ENCODE peak calls at places on chromosomes 1 and 21, in five cellular contexts. One of them, this sample, is unnamed.

GRCh38 chr1:174788981-174789380 is 210.8 kb upstream of the CACYBP start:
- DNase-seq in PC-9: peak
- DNase-seq in T47D: no peak
- DNase-seq in pancreas: no peak
- DNase-seq in osteocyte: no peak
- DNase-seq in this sample: no peak

GRCh38 chr1:8427493-8427892 is 109.6 kb downstream of the SLC45A1 start:
- DNase-seq in PC-9: no peak
- DNase-seq in T47D: no peak
- DNase-seq in pancreas: no peak
- DNase-seq in osteocyte: no peak
- DNase-seq in this sample: no peak

GRCh38 chr1:17168480-17168878 is 36.4 kb upstream of the PADI1 start:
- DNase-seq in PC-9: peak
- DNase-seq in T47D: no peak
- DNase-seq in pancreas: no peak
- DNase-seq in osteocyte: no peak
- DNase-seq in this sample: no peak

GRCh38 chr1:161739865-161740566 is 9.6 kb upstream of the DUSP12 start:
- DNase-seq in PC-9: no peak
- DNase-seq in T47D: no peak
- DNase-seq in pancreas: no peak
- DNase-seq in osteocyte: no peak
- DNase-seq in this sample: no peak

GRCh38 chr1:6116137-6116536 is 64.0 kb downstream of the CHD5 start:
- DNase-seq in PC-9: peak
- DNase-seq in T47D: no peak
- DNase-seq in pancreas: no peak
- DNase-seq in osteocyte: no peak
- DNase-seq in this sample: peak

GRCh38 chr1:213988639-213989070 is 882 bp downstream of the PROX1 start:
- DNase-seq in PC-9: no peak
- DNase-seq in T47D: no peak
- DNase-seq in pancreas: no peak
- DNase-seq in osteocyte: no peak
- DNase-seq in this sample: no peak

GRCh38 chr21:34968414-34969333 is 80.4 kb downstream of the RUNX1 start:
- DNase-seq in PC-9: no peak
- DNase-seq in T47D: no peak
- DNase-seq in pancreas: no peak
- DNase-seq in osteocyte: no peak
- DNase-seq in this sample: no peak

GRCh38 chr1:28129150-28129549 is 40.7 kb upstream of the EYA3 start:
- DNase-seq in PC-9: peak
- DNase-seq in T47D: no peak
- DNase-seq in pancreas: no peak
- DNase-seq in osteocyte: no peak
- DNase-seq in this sample: no peak

GRCh38 chr1:60488857-60489256 is 415.3 kb upstream of the C1orf87 start:
- DNase-seq in PC-9: no peak
- DNase-seq in T47D: no peak
- DNase-seq in pancreas: no peak
- DNase-seq in osteocyte: no peak
- DNase-seq in this sample: no peak

GRCh38 chr1:170701962-170702361 is 38.0 kb downstream of the PRRX1 start:
- DNase-seq in PC-9: no peak
- DNase-seq in T47D: no peak
- DNase-seq in pancreas: no peak
- DNase-seq in osteocyte: no peak
- DNase-seq in this sample: no peak

GRCh38 chr1:8339203-8339600 is 21.3 kb downstream of the SLC45A1 start:
- DNase-seq in PC-9: no peak
- DNase-seq in T47D: no peak
- DNase-seq in pancreas: no peak
- DNase-seq in osteocyte: no peak
- DNase-seq in this sample: no peak

GRCh38 chr21:44779417-44780139 is 22.0 kb downstream of the UBE2G2 start:
- DNase-seq in PC-9: no peak
- DNase-seq in T47D: no peak
- DNase-seq in pancreas: no peak
- DNase-seq in osteocyte: no peak
- DNase-seq in this sample: no peak

GRCh38 chr1:28507247-28507645 is 1.4 kb downstream of the RCC1 start:
- DNase-seq in PC-9: no peak
- DNase-seq in T47D: no peak
- DNase-seq in pancreas: no peak
- DNase-seq in osteocyte: no peak
- DNase-seq in this sample: no peak

This sample was measured in A549.